ENCODE peak calls at places on chromosomes 7 and 10, in six cellular contexts. T is A549, W is endothelial cell of umbilical vein, P is GM12878, Q is HepG2, J is K562. M is an unnamed sample.

GRCh38 chr10:75771606-75772005 is 340.2 kb downstream of the LRMDA start:
- DNase-seq in W (no peak), T (no peak), P (no peak), J (no peak), Q (no peak), M (no peak)

GRCh38 chr10:67473850-67474633 is 222.0 kb downstream of the CTNNA3 start:
- DNase-seq in P (no peak), W (no peak), Q (no peak), T (no peak), J (no peak), M (no peak)

GRCh38 chr7:51315393-51316261 is 982 bp downstream of the COBL start:
- DNase-seq in P (no peak), Q (peak), W (no peak), J (no peak), T (peak), M (no peak)

GRCh38 chr7:138948403-138948802 is 32.8 kb downstream of the KIAA1549 start:
- DNase-seq in P (peak), T (no peak), J (no peak), W (no peak), Q (no peak), M (peak)

GRCh38 chr10:123766761-123767160 is 100.6 kb downstream of the GPR26 start:
- DNase-seq in J (no peak), T (no peak), P (no peak), Q (no peak), W (no peak), M (no peak)

GRCh38 chr7:50921114-50921513 is 138.4 kb upstream of the GRB10 start:
- DNase-seq in P (no peak), J (no peak), W (no peak), T (no peak), Q (no peak), M (no peak)

GRCh38 chr7:44767912-44768662 is 19.4 kb downstream of the ZMIZ2 start:
- DNase-seq in J (peak), T (no peak), Q (no peak), P (no peak), W (no peak), M (no peak)

GRCh38 chr7:158731761-158732160 is 27.2 kb upstream of the NCAPG2 start:
- DNase-seq in P (no peak), T (no peak), Q (no peak), J (no peak), W (no peak), M (no peak)

GRCh38 chr10:86900955-86901354 is 56.5 kb downstream of the MMRN2 start:
- DNase-seq in T (no peak), W (no peak), Q (no peak), J (no peak), P (no peak), M (no peak)

GRCh38 chr7:156895024-156895780 is 2.2 kb upstream of the LMBR1 start:
- DNase-seq in W (peak), Q (no peak), T (no peak), J (peak), P (no peak), M (peak)

GRCh38 chr7:103934508-103934907 is 55.0 kb downstream of the RELN start:
- DNase-seq in T (no peak), W (no peak), P (no peak), Q (no peak), J (no peak), M (no peak)

GRCh38 chr10:43197834-43198681 is 59.8 kb downstream of the CSGALNACT2 start:
- DNase-seq in W (no peak), Q (peak), P (no peak), T (peak), J (no peak), M (peak)

GRCh38 chr7:30308392-30308791 is 24.0 kb downstream of the ZNRF2 start:
- DNase-seq in W (no peak), Q (no peak), P (no peak), T (no peak), J (no peak), M (peak)

GRCh38 chr10:33869089-33869488 is 534.6 kb upstream of the NRP1 start:
- DNase-seq in T (no peak), Q (no peak), W (no peak), J (no peak), P (no peak), M (no peak)

GRCh38 chr7:10412426-10413019 is 561.1 kb upstream of the PHF14 start:
- DNase-seq in Q (peak), T (peak), W (peak), P (no peak), J (peak), M (peak)

GRCh38 chr10:99788598-99789259 is 6.3 kb downstream of the ABCC2 start:
- DNase-seq in Q (no peak), J (no peak), W (no peak), T (no peak), P (no peak), M (no peak)

GRCh38 chr10:69874464-69874863 is 72.8 kb downstream of the COL13A1 start:
- DNase-seq in W (peak), T (peak), Q (no peak), J (no peak), P (no peak), M (no peak)

GRCh38 chr10:70480254-70480861 is 1.8 kb downstream of the PALD1 start:
- DNase-seq in W (no peak), J (no peak), P (no peak), Q (no peak), T (no peak), M (peak)

GRCh38 chr7:100444311-100445278 is 8.3 kb upstream of the PPP1R35 start:
- DNase-seq in J (peak), Q (peak), W (peak), T (no peak), P (no peak), M (peak)

GRCh38 chr7:5526190-5527037 is 102.8 kb upstream of the TNRC18 start:
- DNase-seq in P (no peak), Q (peak), W (peak), J (no peak), T (no peak), M (peak)

GRCh38 chr7:44286618-44287487 is 38.5 kb downstream of the CAMK2B start:
- DNase-seq in T (no peak), P (no peak), J (no peak), Q (no peak), W (no peak), M (peak)

GRCh38 chr7:140656548-140657515 is 15.9 kb upstream of the ADCK2 start:
- DNase-seq in P (no peak), Q (peak), J (no peak), T (no peak), W (peak), M (peak)

GRCh38 chr7:151552352-151553028 is 32.8 kb upstream of the RHEB start:
- DNase-seq in W (no peak), P (no peak), Q (no peak), J (no peak), T (no peak), M (no peak)

GRCh38 chr7:155230169-155230593 is 67.5 kb upstream of the INSIG1 start:
- DNase-seq in P (no peak), Q (peak), T (peak), W (no peak), J (peak), M (no peak)

GRCh38 chr7:2687338-2687869 is 598 bp upstream of the AMZ1 start:
- DNase-seq in J (no peak), W (no peak), T (no peak), P (no peak), Q (no peak), M (no peak)

GRCh38 chr10:102119417-102120141 is 589 bp downstream of the LDB1 start:
- DNase-seq in Q (no peak), P (no peak), J (peak), T (peak), W (peak), M (peak)

GRCh38 chr7:26681819-26682418 is 182.5 kb downstream of the SKAP2 start:
- DNase-seq in Q (no peak), W (peak), T (no peak), P (no peak), J (peak), M (peak)

GRCh38 chr10:49367600-49367999 is 28.3 kb downstream of the DRGX start:
- DNase-seq in J (no peak), W (no peak), T (no peak), P (no peak), Q (peak), M (peak)

GRCh38 chr7:2719007-2719406 is 31.0 kb downstream of the AMZ1 start:
- DNase-seq in T (peak), W (no peak), P (no peak), J (peak), Q (no peak), M (peak)

GRCh38 chr7:26102176-26102575 is 49.8 kb upstream of the NFE2L3 start:
- DNase-seq in T (no peak), P (no peak), J (no peak), W (no peak), Q (no peak), M (no peak)

GRCh38 chr10:8095962-8096361 is 41.5 kb downstream of the GATA3 start:
- DNase-seq in J (no peak), P (no peak), T (no peak), W (no peak), Q (no peak), M (no peak)

GRCh38 chr10:66714741-66715140 is 211.1 kb upstream of the LRRTM3 start:
- DNase-seq in P (no peak), J (no peak), W (no peak), T (no peak), Q (no peak), M (no peak)

GRCh38 chr7:55573526-55573925 is 1.2 kb upstream of the VOPP1 start:
- DNase-seq in J (no peak), Q (no peak), T (no peak), W (peak), P (no peak), M (no peak)

GRCh38 chr7:105298439-105298894 is 90.3 kb downstream of the SRPK2 start:
- DNase-seq in J (no peak), T (no peak), Q (no peak), W (no peak), P (no peak), M (no peak)

GRCh38 chr10:132880148-132880981 is 62.0 kb downstream of the CFAP46 start:
- DNase-seq in T (no peak), Q (no peak), W (no peak), P (no peak), J (no peak), M (no peak)

GRCh38 chr10:89129850-89130396 is 77.2 kb downstream of the CH25H start:
- DNase-seq in T (no peak), J (no peak), P (no peak), Q (no peak), W (no peak), M (peak)

DNA sequence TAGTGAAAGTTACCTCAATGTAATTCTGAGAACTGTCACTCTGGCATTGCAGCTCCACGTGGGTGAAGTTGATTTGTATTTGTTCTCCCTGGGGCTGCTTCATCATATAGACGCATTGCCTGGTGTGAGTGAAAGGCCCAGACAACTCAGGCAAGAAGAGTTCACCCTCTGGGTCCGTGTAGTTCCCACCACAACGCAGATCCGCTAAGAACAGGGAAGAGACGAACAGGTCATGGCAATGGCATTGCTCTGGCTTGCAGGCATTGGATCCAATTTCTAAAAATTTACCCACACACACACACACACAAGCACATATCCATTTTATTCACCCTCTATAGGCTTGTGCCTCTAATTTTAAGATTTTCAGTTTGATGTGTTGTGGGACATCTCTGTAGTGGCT is 45.4 kb downstream of the CUBN start:
- DNase-seq in T (no peak), P (no peak), Q (no peak), J (no peak), W (no peak), M (no peak)
- TF ChIP-seq MAX in T (no peak), P (no peak), Q (no peak), J (no peak), W (no peak), M (no peak)

DNA sequence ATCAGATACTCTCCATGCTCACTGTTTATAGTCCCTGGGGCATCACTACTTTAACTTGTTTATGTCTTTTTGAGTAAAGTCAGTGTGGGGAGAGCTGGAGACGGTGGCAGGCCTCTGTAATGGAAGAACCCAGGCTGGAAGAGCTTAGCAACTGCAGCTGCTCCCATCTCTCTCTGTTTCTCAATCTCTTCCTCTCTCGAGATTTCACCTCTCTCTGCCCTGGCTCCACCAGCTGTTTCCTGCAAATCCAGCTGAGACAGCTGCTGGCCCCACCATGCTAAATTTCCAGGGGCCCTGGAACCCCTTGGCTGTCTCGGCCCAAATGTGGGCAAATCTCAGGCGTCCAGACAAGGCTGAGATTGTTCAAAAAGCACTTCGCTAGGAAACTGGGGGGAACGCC is 25.8 kb upstream of the SLF2 start:
- DNase-seq in J (no peak), Q (no peak), T (no peak), W (no peak), P (no peak), M (no peak)
- TF ChIP-seq MYC in J (no peak), Q (no peak), T (no peak), W (no peak), P (no peak), M (no peak)

GRCh38 chr7:143388491-143389101 is 7.5 kb downstream of the ZYX start:
- DNase-seq in P (no peak), W (no peak), Q (no peak), T (no peak), J (no peak), M (no peak)

GRCh38 chr7:143390773-143391114 is 9.6 kb downstream of the ZYX start:
- DNase-seq in J (no peak), T (no peak), Q (no peak), P (no peak), W (no peak), M (no peak)

GRCh38 chr7:143388051-143388450 is 6.9 kb downstream of the ZYX start:
- DNase-seq in J (peak), T (no peak), P (no peak), W (no peak), Q (no peak), M (no peak)

GRCh38 chr7:143390098-143390772 is 9.1 kb downstream of the ZYX start:
- DNase-seq in T (no peak), W (no peak), P (no peak), J (no peak), Q (no peak), M (no peak)

DNA sequence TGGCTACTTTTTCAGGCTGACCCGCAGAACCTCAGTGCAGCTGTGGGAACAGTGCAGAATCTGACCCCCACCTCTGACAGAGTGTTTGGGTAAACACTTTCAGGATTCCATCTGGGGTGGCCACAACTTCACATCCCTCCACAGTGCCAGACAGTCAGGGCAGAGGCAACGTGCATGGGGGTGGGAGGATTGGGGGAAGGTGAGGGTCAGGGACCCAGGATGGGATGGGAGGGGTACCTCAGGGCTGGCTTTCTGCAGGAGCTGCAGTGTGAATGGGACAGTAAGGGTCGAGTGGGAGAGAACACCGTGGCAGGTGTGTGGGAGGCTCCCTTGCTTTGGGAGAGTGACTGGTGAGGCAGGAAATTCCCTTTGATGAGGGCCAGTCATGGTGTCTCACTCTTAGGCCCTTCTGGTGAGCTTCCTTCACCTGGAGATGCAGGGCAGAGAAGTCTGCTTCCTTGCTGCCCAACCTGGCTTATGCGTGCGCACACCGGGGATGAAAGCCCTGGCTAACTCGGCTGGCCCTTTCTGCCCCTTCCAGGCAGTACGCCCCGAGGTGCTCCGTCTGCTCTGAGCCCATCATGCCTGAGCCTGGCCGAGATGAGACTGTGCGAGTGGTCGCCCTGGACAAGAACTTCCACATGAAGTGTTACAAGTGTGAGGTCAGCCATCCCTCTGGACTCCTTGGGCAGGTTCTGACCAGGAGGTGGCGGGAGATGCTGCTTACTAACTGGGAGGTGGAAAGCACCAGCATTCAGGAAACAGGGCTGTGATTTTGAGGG is 8.4 kb downstream of the ZYX start:
- DNase-seq in W (no peak), Q (no peak), J (no peak), T (no peak), P (no peak), M (no peak)
- TF ChIP-seq MAX in W (no peak), Q (no peak), J (no peak), T (no peak), P (no peak), M (no peak)

GRCh38 chr10:125661418-125661941 is 21.5 kb downstream of the TEX36 start:
- DNase-seq in J (no peak), Q (no peak), P (no peak), T (no peak), W (no peak), M (no peak)

GRCh38 chr10:125656523-125656922 is 26.4 kb downstream of the TEX36 start:
- DNase-seq in P (no peak), W (no peak), J (no peak), T (no peak), Q (no peak), M (no peak)

GRCh38 chr10:125662616-125663015 is 20.3 kb downstream of the TEX36 start:
- DNase-seq in J (peak), P (no peak), Q (no peak), T (no peak), W (no peak), M (no peak)

GRCh38 chr10:125661942-125662515 is 20.9 kb downstream of the TEX36 start:
- DNase-seq in T (no peak), P (no peak), J (peak), W (no peak), Q (no peak), M (no peak)
- TF ChIP-seq MYC in T (no peak), P (no peak), J (no peak), W (no peak), Q (no peak), M (no peak)

DNA sequence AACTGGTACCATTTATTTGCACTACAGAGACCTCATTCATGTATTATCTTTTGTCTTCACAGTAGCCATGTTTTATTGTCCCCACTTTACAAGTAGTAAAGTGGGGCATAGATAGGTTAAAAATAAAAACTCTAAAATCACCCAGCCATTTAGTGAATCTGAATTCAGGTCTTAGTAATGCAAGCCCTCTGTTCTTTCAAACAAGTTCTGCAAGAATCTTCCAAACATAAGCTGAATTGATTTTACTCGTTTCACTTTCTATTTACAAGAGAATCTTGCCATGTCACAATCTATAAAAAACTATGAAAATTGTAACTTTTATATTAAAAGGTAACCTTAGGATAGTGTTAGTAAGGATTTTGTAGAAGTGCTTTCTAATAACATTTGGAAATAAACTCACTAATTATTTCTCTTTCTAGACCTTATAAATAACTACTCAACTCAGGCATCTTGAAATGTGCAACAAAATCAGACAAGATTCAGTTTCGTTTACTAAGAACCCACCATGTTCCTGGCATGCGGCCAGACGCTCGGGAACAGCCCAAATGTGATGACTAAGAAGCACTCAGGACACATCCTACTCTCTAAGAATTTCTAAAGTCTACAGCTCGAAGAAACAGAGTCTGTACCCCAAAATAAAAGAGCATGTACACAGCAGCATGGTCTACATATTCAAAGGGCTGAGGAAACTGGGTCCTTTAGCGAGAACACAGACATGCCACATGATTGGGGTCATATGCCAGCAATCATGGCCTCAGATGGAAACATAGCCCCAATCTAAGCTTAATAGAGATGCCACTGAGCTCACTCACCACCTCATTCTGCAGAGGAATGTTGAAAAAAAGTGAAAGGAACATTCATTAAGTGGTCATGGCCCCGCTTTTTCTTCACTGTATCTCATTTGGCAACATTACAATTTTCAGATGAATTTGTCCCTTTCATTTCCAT is 167.6 kb downstream of the AMPH start:
- DNase-seq in J (no peak), P (peak), W (no peak), T (no peak), Q (no peak), M (peak)
- TF ChIP-seq MAX in J (no peak), P (no peak), W (no peak), T (no peak), Q (no peak), M (no peak)

DNA sequence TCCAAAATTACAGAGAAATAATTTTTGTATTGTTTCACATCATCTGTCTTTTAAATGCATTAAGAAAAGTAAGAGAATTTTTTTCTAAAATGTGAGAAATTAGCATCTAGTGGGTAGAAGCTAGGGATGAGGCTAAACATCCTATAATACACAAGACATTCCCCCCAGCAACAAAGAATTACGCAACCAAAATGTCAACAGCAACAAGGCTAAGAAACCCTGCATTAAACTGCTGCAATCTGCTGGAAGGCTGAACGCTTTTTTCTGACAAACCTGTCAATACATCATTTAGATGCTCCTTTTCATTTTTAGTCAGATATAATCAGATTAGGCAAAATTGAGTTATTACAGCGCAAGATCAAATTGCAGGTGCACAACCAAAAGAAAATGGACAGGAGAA is 162.2 kb downstream of the C1GALT1 start:
- DNase-seq in J (no peak), P (no peak), T (no peak), W (no peak), Q (no peak), M (no peak)
- TF ChIP-seq MYC in J (no peak), P (no peak), T (no peak), W (no peak), Q (no peak), M (no peak)

M was measured in NB4.